ENCODE peak calls at places on chromosomes 13 and 19, in six cellular contexts. H is GM23338, P is iris pigment epithelial cell, R is GM12865, T is SHP77, J is HTR-8/SVneo. V is an unnamed sample.

GRCh38 chr19:12111176-12111575 is 29.0 kb downstream of the ZNF20 start:
- DNase-seq in H (no peak), P (no peak), R (no peak), T (no peak), J (no peak), V (no peak)

GRCh38 chr19:13723206-13723605 is 41.1 kb upstream of the MRI1 start:
- DNase-seq in H (no peak), P (peak; percentile 46), R (no peak), T (no peak), J (no peak), V (peak; percentile 18)

GRCh38 chr19:20315543-20315942 is 148.5 kb downstream of the ZNF486 start:
- DNase-seq in H (no peak), P (no peak), R (no peak), T (no peak), J (no peak), V (no peak)

GRCh38 chr19:48807590-48808308 is 3.1 kb downstream of the BCAT2 start:
- DNase-seq in H (peak; percentile 75), P (no peak), R (no peak), T (no peak), J (no peak), V (no peak)

GRCh38 chr13:28324181-28324789 is 170.6 kb downstream of the FLT1 start:
- DNase-seq in H (peak; percentile 93), P (peak; percentile 73), R (peak; percentile 80), T (peak; percentile 12), J (peak; percentile 48), V (peak; percentile 22)

GRCh38 chr19:374886-375235 is 30.3 kb upstream of the MIER2 start:
- DNase-seq in H (peak; percentile 32), P (no peak), R (no peak), T (no peak), J (no peak), V (no peak)

GRCh38 chr13:26074706-26075105 is 22.9 kb upstream of the SHISA2 start:
- DNase-seq in H (no peak), P (peak; percentile 26), R (no peak), T (no peak), J (peak; percentile 19), V (peak; percentile 81)

GRCh38 chr13:112926993-112927392 is 42.0 kb upstream of the MCF2L start:
- DNase-seq in H (no peak), P (no peak), R (no peak), T (no peak), J (no peak), V (no peak)

GRCh38 chr19:17841810-17842662 is 5.7 kb downstream of the JAK3 start:
- DNase-seq in H (peak; percentile 99), P (peak; percentile 92), R (peak; percentile 58), T (peak; percentile 94), J (no peak), V (no peak)

GRCh38 chr19:19662866-19663291 is 597 bp downstream of the ATP13A1 start:
- DNase-seq in H (no peak), P (peak; percentile 40), R (no peak), T (no peak), J (no peak), V (no peak)